ENCODE peak calls at places on chromosomes 1 and 21, in nine cellular contexts. One of them, this sample, is unnamed. For H3K4me1, the result is how much of the 10 kb centered on the place peaks cover.

GRCh38 chr1:116772648-116773045 is 18.4 kb downstream of the CD2 start:
- DNase-seq in K562: no peak
- DNase-seq in MM.1S: no peak
- DNase-seq in astrocyte: peak
- DNase-seq in HCT116: no peak
- DNase-seq in fibroblast of lung: peak
- DNase-seq in mammary epithelial cell: peak
- DNase-seq in endothelial cell of umbilical vein: peak
- DNase-seq in GM23248: peak
- DNase-seq in this sample: no peak

GRCh38 chr21:38661296-38662223 is 144.2 kb upstream of the ETS2 start:
- DNase-seq in endothelial cell of umbilical vein: peak
- DNase-seq in HCT116: no peak
- DNase-seq in mammary epithelial cell: no peak
- DNase-seq in fibroblast of lung: peak
- DNase-seq in astrocyte: peak
- DNase-seq in GM23248: peak
- DNase-seq in MM.1S: no peak
- DNase-seq in K562: no peak
- DNase-seq in this sample: peak

GRCh38 chr1:168582690-168583325 is 6.4 kb downstream of the XCL1 start:
- DNase-seq in endothelial cell of umbilical vein: no peak
- DNase-seq in astrocyte: peak
- DNase-seq in HCT116: no peak
- DNase-seq in MM.1S: no peak
- DNase-seq in mammary epithelial cell: no peak
- DNase-seq in GM23248: peak
- DNase-seq in fibroblast of lung: peak
- DNase-seq in K562: no peak
- DNase-seq in this sample: no peak

GRCh38 chr1:30648408-30649000 is 74.9 kb downstream of the MATN1 start:
- DNase-seq in GM23248: no peak
- DNase-seq in endothelial cell of umbilical vein: no peak
- DNase-seq in K562: no peak
- DNase-seq in HCT116: no peak
- DNase-seq in MM.1S: no peak
- DNase-seq in fibroblast of lung: no peak
- DNase-seq in mammary epithelial cell: peak
- DNase-seq in astrocyte: no peak
- DNase-seq in this sample: no peak

GRCh38 chr1:217402301-217402700 is 228.6 kb downstream of the GPATCH2 start:
- DNase-seq in HCT116: no peak
- DNase-seq in fibroblast of lung: peak
- DNase-seq in endothelial cell of umbilical vein: no peak
- DNase-seq in mammary epithelial cell: peak
- DNase-seq in GM23248: peak
- DNase-seq in MM.1S: no peak
- DNase-seq in K562: no peak
- DNase-seq in astrocyte: no peak
- DNase-seq in this sample: no peak

GRCh38 chr1:234911787-234912186 is 216.8 kb downstream of the TOMM20 start:
- DNase-seq in MM.1S: no peak
- DNase-seq in endothelial cell of umbilical vein: peak
- DNase-seq in mammary epithelial cell: no peak
- DNase-seq in astrocyte: no peak
- DNase-seq in GM23248: no peak
- DNase-seq in fibroblast of lung: no peak
- DNase-seq in K562: no peak
- DNase-seq in HCT116: no peak
- DNase-seq in this sample: peak

GRCh38 chr21:29819675-29820337 is 120.0 kb downstream of the GRIK1 start:
- DNase-seq in mammary epithelial cell: no peak
- DNase-seq in endothelial cell of umbilical vein: no peak
- DNase-seq in GM23248: no peak
- DNase-seq in HCT116: no peak
- DNase-seq in K562: no peak
- DNase-seq in fibroblast of lung: no peak
- DNase-seq in MM.1S: no peak
- DNase-seq in astrocyte: no peak
- DNase-seq in this sample: no peak

GRCh38 chr1:198156111-198156744 is 570 bp upstream of the NEK7 start:
- DNase-seq in HCT116: peak
- DNase-seq in mammary epithelial cell: peak
- DNase-seq in endothelial cell of umbilical vein: peak
- DNase-seq in GM23248: peak
- DNase-seq in astrocyte: peak
- DNase-seq in MM.1S: peak
- DNase-seq in fibroblast of lung: peak
- DNase-seq in K562: peak
- DNase-seq in this sample: peak

GRCh38 chr21:36436829-36437744 is 42.8 kb downstream of the CLDN14 start:
- DNase-seq in GM23248: peak
- DNase-seq in endothelial cell of umbilical vein: no peak
- DNase-seq in astrocyte: peak
- DNase-seq in fibroblast of lung: peak
- DNase-seq in MM.1S: no peak
- DNase-seq in HCT116: no peak
- DNase-seq in mammary epithelial cell: no peak
- DNase-seq in K562: no peak
- DNase-seq in this sample: no peak

GRCh38 chr1:180606109-180606508 is 25.7 kb upstream of the XPR1 start:
- DNase-seq in K562: no peak
- DNase-seq in astrocyte: no peak
- DNase-seq in GM23248: no peak
- DNase-seq in fibroblast of lung: no peak
- DNase-seq in MM.1S: no peak
- DNase-seq in endothelial cell of umbilical vein: no peak
- DNase-seq in mammary epithelial cell: no peak
- DNase-seq in HCT116: no peak
- DNase-seq in this sample: peak

GRCh38 chr1:189970331-189971230 is 507.1 kb downstream of the BRINP3 start:
- DNase-seq in GM23248: no peak
- DNase-seq in mammary epithelial cell: peak
- DNase-seq in HCT116: no peak
- DNase-seq in MM.1S: no peak
- DNase-seq in astrocyte: peak
- DNase-seq in K562: no peak
- DNase-seq in endothelial cell of umbilical vein: no peak
- DNase-seq in fibroblast of lung: peak
- DNase-seq in this sample: no peak

GRCh38 chr1:207876129-207876528 is 34.8 kb downstream of the CD34 start:
- DNase-seq in mammary epithelial cell: no peak
- DNase-seq in fibroblast of lung: no peak
- DNase-seq in MM.1S: no peak
- DNase-seq in HCT116: no peak
- DNase-seq in GM23248: no peak
- DNase-seq in endothelial cell of umbilical vein: no peak
- DNase-seq in astrocyte: no peak
- DNase-seq in K562: peak
- DNase-seq in this sample: peak

GRCh38 chr1:18091660-18092446 is 15.7 kb upstream of the IGSF21 start:
- DNase-seq in GM23248: peak
- DNase-seq in endothelial cell of umbilical vein: no peak
- DNase-seq in fibroblast of lung: peak
- DNase-seq in MM.1S: no peak
- DNase-seq in astrocyte: peak
- DNase-seq in mammary epithelial cell: peak
- DNase-seq in K562: no peak
- DNase-seq in HCT116: no peak
- DNase-seq in this sample: no peak

GRCh38 chr1:30912913-30913652 is 4.5 kb upstream of the SDC3 start:
- DNase-seq in astrocyte: no peak
- DNase-seq in MM.1S: no peak
- DNase-seq in K562: no peak
- DNase-seq in endothelial cell of umbilical vein: no peak
- DNase-seq in fibroblast of lung: no peak
- DNase-seq in HCT116: no peak
- DNase-seq in mammary epithelial cell: no peak
- DNase-seq in GM23248: no peak
- DNase-seq in this sample: no peak

GRCh38 chr1:51558375-51558924 is 39.4 kb upstream of the EPS15 start:
- DNase-seq in mammary epithelial cell: peak
- DNase-seq in endothelial cell of umbilical vein: peak
- DNase-seq in astrocyte: peak
- DNase-seq in GM23248: peak
- DNase-seq in HCT116: no peak
- DNase-seq in fibroblast of lung: peak
- DNase-seq in K562: no peak
- DNase-seq in MM.1S: no peak
- DNase-seq in this sample: no peak

GRCh38 chr1:87024936-87025537 is 110.6 kb downstream of the HS2ST1 start:
- DNase-seq in astrocyte: peak
- DNase-seq in mammary epithelial cell: peak
- DNase-seq in MM.1S: peak
- DNase-seq in K562: peak
- DNase-seq in endothelial cell of umbilical vein: peak
- DNase-seq in GM23248: peak
- DNase-seq in fibroblast of lung: peak
- DNase-seq in HCT116: peak
- DNase-seq in this sample: peak

DNA sequence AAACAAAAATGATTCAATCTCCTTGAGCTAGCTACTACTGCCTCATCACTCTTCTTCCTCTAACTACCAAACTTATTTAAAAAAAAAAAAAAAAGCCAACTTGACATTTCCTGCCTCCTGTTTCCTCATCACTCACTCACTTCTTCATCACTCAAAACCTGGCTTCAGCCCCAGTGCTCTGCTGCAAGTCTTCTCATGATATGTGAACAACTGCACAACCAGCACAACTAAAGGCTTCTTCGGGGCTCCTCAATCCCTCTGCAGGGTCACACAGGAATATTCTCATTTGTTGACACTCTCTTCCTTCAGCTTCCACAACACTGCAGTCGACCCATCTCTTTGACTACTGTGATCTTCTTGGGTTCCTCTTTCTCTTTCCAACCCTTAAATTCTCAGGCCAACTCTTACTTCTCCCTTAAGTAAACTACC is 7.6 kb downstream of the MTF1 start:
- DNase-seq in mammary epithelial cell: no peak
- DNase-seq in HCT116: no peak
- DNase-seq in K562: no peak
- DNase-seq in fibroblast of lung: no peak
- DNase-seq in MM.1S: no peak
- DNase-seq in astrocyte: no peak
- DNase-seq in endothelial cell of umbilical vein: peak
- DNase-seq in GM23248: peak
- DNase-seq in this sample: no peak
- H3K4me1 ChIP-seq in mammary epithelial cell: under half
- H3K4me1 ChIP-seq in HCT116: under half
- H3K4me1 ChIP-seq in K562: under half
- H3K4me1 ChIP-seq in fibroblast of lung: under half
- H3K4me1 ChIP-seq in MM.1S: under half
- H3K4me1 ChIP-seq in astrocyte: under half
- H3K4me1 ChIP-seq in endothelial cell of umbilical vein: under half
- H3K4me1 ChIP-seq in GM23248: under half
- H3K4me1 ChIP-seq in this sample: under half

GRCh38 chr1:220003585-220004299 is 42.6 kb downstream of the EPRS1 start:
- DNase-seq in K562: no peak
- DNase-seq in astrocyte: no peak
- DNase-seq in fibroblast of lung: no peak
- DNase-seq in mammary epithelial cell: no peak
- DNase-seq in GM23248: no peak
- DNase-seq in endothelial cell of umbilical vein: no peak
- DNase-seq in MM.1S: no peak
- DNase-seq in HCT116: no peak
- DNase-seq in this sample: no peak
- H3K9ac ChIP-seq in K562: no peak
- H3K9ac ChIP-seq in astrocyte: no peak
- H3K9ac ChIP-seq in fibroblast of lung: no peak
- H3K9ac ChIP-seq in mammary epithelial cell: no peak
- H3K9ac ChIP-seq in GM23248: no peak
- H3K9ac ChIP-seq in endothelial cell of umbilical vein: no peak
- H3K9ac ChIP-seq in MM.1S: no peak
- H3K9ac ChIP-seq in HCT116: no peak
- H3K9ac ChIP-seq in this sample: no peak

GRCh38 chr1:170660281-170660713 is 3.6 kb upstream of the PRRX1 start:
- DNase-seq in MM.1S: no peak
- DNase-seq in K562: no peak
- DNase-seq in fibroblast of lung: no peak
- DNase-seq in HCT116: no peak
- DNase-seq in GM23248: peak
- DNase-seq in mammary epithelial cell: no peak
- DNase-seq in astrocyte: no peak
- DNase-seq in endothelial cell of umbilical vein: no peak
- DNase-seq in this sample: peak

GRCh38 chr1:170659404-170660035 is 4.4 kb upstream of the PRRX1 start:
- DNase-seq in fibroblast of lung: no peak
- DNase-seq in endothelial cell of umbilical vein: no peak
- DNase-seq in GM23248: peak
- DNase-seq in MM.1S: no peak
- DNase-seq in HCT116: no peak
- DNase-seq in mammary epithelial cell: no peak
- DNase-seq in astrocyte: no peak
- DNase-seq in K562: no peak
- DNase-seq in this sample: no peak

GRCh38 chr1:170661646-170662411 is 2.1 kb upstream of the PRRX1 start:
- DNase-seq in K562: no peak
- DNase-seq in fibroblast of lung: peak
- DNase-seq in mammary epithelial cell: no peak
- DNase-seq in HCT116: no peak
- DNase-seq in GM23248: peak
- DNase-seq in astrocyte: peak
- DNase-seq in endothelial cell of umbilical vein: peak
- DNase-seq in MM.1S: no peak
- DNase-seq in this sample: peak

GRCh38 chr1:170662561-170662971 is 1.4 kb upstream of the PRRX1 start:
- DNase-seq in HCT116: no peak
- DNase-seq in endothelial cell of umbilical vein: no peak
- DNase-seq in K562: no peak
- DNase-seq in fibroblast of lung: no peak
- DNase-seq in MM.1S: no peak
- DNase-seq in GM23248: peak
- DNase-seq in astrocyte: no peak
- DNase-seq in mammary epithelial cell: no peak
- DNase-seq in this sample: no peak

GRCh38 chr1:170660874-170661645 is 2.9 kb upstream of the PRRX1 start:
- DNase-seq in mammary epithelial cell: no peak
- DNase-seq in HCT116: no peak
- DNase-seq in MM.1S: no peak
- DNase-seq in K562: no peak
- DNase-seq in astrocyte: no peak
- DNase-seq in endothelial cell of umbilical vein: peak
- DNase-seq in fibroblast of lung: peak
- DNase-seq in GM23248: peak
- DNase-seq in this sample: peak
- TF ChIP-seq EZH2 in mammary epithelial cell: peak
- TF ChIP-seq EZH2 in HCT116: no peak
- TF ChIP-seq EZH2 in MM.1S: no peak
- TF ChIP-seq EZH2 in K562: no peak
- TF ChIP-seq EZH2 in astrocyte: peak
- TF ChIP-seq EZH2 in endothelial cell of umbilical vein: no peak
- TF ChIP-seq EZH2 in fibroblast of lung: no peak
- TF ChIP-seq EZH2 in GM23248: no peak
- TF ChIP-seq EZH2 in this sample: peak

DNA sequence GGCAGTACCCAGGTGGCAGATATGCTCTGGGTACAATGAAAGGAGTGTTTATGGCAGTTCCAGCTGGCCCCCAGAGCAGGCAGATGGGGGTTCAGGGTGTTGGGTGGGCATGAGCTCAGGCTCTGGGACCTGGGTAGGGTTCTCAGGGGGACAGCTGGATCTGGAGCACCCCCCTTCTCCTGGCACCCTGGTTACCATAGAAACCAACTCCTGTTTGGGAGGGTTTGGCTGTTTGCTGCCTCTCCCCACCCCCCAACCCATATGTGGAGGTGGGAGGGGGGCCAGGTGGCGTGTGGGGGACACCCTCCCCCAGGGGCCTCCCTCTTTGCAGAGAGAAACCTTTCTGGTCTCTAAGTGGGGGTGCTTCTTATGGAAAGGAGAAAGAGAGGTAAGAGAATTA is 7.2 kb downstream of the FOXO6 start:
- DNase-seq in endothelial cell of umbilical vein: no peak
- DNase-seq in HCT116: no peak
- DNase-seq in fibroblast of lung: no peak
- DNase-seq in mammary epithelial cell: no peak
- DNase-seq in MM.1S: no peak
- DNase-seq in K562: no peak
- DNase-seq in GM23248: no peak
- DNase-seq in astrocyte: no peak
- DNase-seq in this sample: no peak
- H3K4me1 ChIP-seq in endothelial cell of umbilical vein: under half
- H3K4me1 ChIP-seq in HCT116: under half
- H3K4me1 ChIP-seq in fibroblast of lung: under half
- H3K4me1 ChIP-seq in mammary epithelial cell: under half
- H3K4me1 ChIP-seq in MM.1S: under half
- H3K4me1 ChIP-seq in K562: under half
- H3K4me1 ChIP-seq in GM23248: under half
- H3K4me1 ChIP-seq in astrocyte: under half
- H3K4me1 ChIP-seq in this sample: under half

This sample was measured in neural progenitor cell.